ENCODE peak calls at places on chromosome 4, in six cellular contexts. One of them, this sample, is unnamed.

GRCh38 chr4:72899214-72899613 is 170.3 kb downstream of the COX18 start:
- DNase-seq in neural crest cell: no peak
- DNase-seq in mucosa of descending colon: no peak
- DNase-seq in BJ: no peak
- DNase-seq in lower leg skin: no peak
- DNase-seq in nephron progenitor cell: no peak
- DNase-seq in this sample: no peak

GRCh38 chr4:140135529-140136021 is 18.4 kb downstream of the MAML3 start:
- DNase-seq in neural crest cell: no peak
- DNase-seq in mucosa of descending colon: no peak
- DNase-seq in BJ: no peak
- DNase-seq in lower leg skin: no peak
- DNase-seq in nephron progenitor cell: no peak
- DNase-seq in this sample: no peak

GRCh38 chr4:55733874-55734437 is 85.6 kb upstream of the EXOC1L start:
- DNase-seq in neural crest cell: no peak
- DNase-seq in mucosa of descending colon: peak
- DNase-seq in BJ: no peak
- DNase-seq in lower leg skin: peak
- DNase-seq in nephron progenitor cell: no peak
- DNase-seq in this sample: no peak

GRCh38 chr4:114384629-114385028 is 214.0 kb upstream of the UGT8 start:
- DNase-seq in neural crest cell: no peak
- DNase-seq in mucosa of descending colon: peak
- DNase-seq in BJ: no peak
- DNase-seq in lower leg skin: no peak
- DNase-seq in nephron progenitor cell: no peak
- DNase-seq in this sample: no peak

GRCh38 chr4:105246712-105247111 is 100.0 kb downstream of the TET2 start:
- DNase-seq in neural crest cell: no peak
- DNase-seq in mucosa of descending colon: no peak
- DNase-seq in BJ: peak
- DNase-seq in lower leg skin: no peak
- DNase-seq in nephron progenitor cell: no peak
- DNase-seq in this sample: no peak

GRCh38 chr4:147933316-147933715 is 201.4 kb downstream of the ARHGAP10 start:
- DNase-seq in neural crest cell: no peak
- DNase-seq in mucosa of descending colon: peak
- DNase-seq in BJ: no peak
- DNase-seq in lower leg skin: no peak
- DNase-seq in nephron progenitor cell: no peak
- DNase-seq in this sample: no peak

GRCh38 chr4:96598465-96598864 is 758.6 kb downstream of the PDHA2 start:
- DNase-seq in neural crest cell: no peak
- DNase-seq in mucosa of descending colon: no peak
- DNase-seq in BJ: no peak
- DNase-seq in lower leg skin: no peak
- DNase-seq in nephron progenitor cell: no peak
- DNase-seq in this sample: no peak

GRCh38 chr4:51885371-51885770 is 42.4 kb downstream of the DCUN1D4 start:
- DNase-seq in neural crest cell: no peak
- DNase-seq in mucosa of descending colon: peak
- DNase-seq in BJ: no peak
- DNase-seq in lower leg skin: no peak
- DNase-seq in nephron progenitor cell: no peak
- DNase-seq in this sample: no peak

GRCh38 chr4:168527560-168527959 is 30.7 kb downstream of the PALLD start:
- DNase-seq in neural crest cell: no peak
- DNase-seq in mucosa of descending colon: no peak
- DNase-seq in BJ: no peak
- DNase-seq in lower leg skin: no peak
- DNase-seq in nephron progenitor cell: no peak
- DNase-seq in this sample: no peak

GRCh38 chr4:72714482-72715279 is 145.7 kb upstream of the ADAMTS3 start:
- DNase-seq in neural crest cell: no peak
- DNase-seq in mucosa of descending colon: no peak
- DNase-seq in BJ: no peak
- DNase-seq in lower leg skin: no peak
- DNase-seq in nephron progenitor cell: no peak
- DNase-seq in this sample: no peak

GRCh38 chr4:4899202-4899925 is 39.9 kb downstream of the MSX1 start:
- DNase-seq in neural crest cell: no peak
- DNase-seq in mucosa of descending colon: no peak
- DNase-seq in BJ: no peak
- DNase-seq in lower leg skin: peak
- DNase-seq in nephron progenitor cell: no peak
- DNase-seq in this sample: no peak
- TF ChIP-seq CTCF in neural crest cell: no peak
- TF ChIP-seq CTCF in mucosa of descending colon: no peak
- TF ChIP-seq CTCF in BJ: no peak
- TF ChIP-seq CTCF in lower leg skin: no peak
- TF ChIP-seq CTCF in nephron progenitor cell: no peak
- TF ChIP-seq CTCF in this sample: no peak

GRCh38 chr4:71136071-71136470 is 142.6 kb downstream of the DCK start:
- DNase-seq in neural crest cell: no peak
- DNase-seq in mucosa of descending colon: no peak
- DNase-seq in BJ: no peak
- DNase-seq in lower leg skin: no peak
- DNase-seq in nephron progenitor cell: no peak
- DNase-seq in this sample: no peak

GRCh38 chr4:71126719-71127118 is 133.3 kb downstream of the DCK start:
- DNase-seq in neural crest cell: no peak
- DNase-seq in mucosa of descending colon: peak
- DNase-seq in BJ: peak
- DNase-seq in lower leg skin: no peak
- DNase-seq in nephron progenitor cell: no peak
- DNase-seq in this sample: no peak

GRCh38 chr4:71132486-71132885 is 139.0 kb downstream of the DCK start:
- DNase-seq in neural crest cell: no peak
- DNase-seq in mucosa of descending colon: no peak
- DNase-seq in BJ: no peak
- DNase-seq in lower leg skin: no peak
- DNase-seq in nephron progenitor cell: no peak
- DNase-seq in this sample: no peak

GRCh38 chr4:71133491-71133890 is 140.0 kb downstream of the DCK start:
- DNase-seq in neural crest cell: no peak
- DNase-seq in mucosa of descending colon: no peak
- DNase-seq in BJ: no peak
- DNase-seq in lower leg skin: no peak
- DNase-seq in nephron progenitor cell: no peak
- DNase-seq in this sample: no peak

DNA sequence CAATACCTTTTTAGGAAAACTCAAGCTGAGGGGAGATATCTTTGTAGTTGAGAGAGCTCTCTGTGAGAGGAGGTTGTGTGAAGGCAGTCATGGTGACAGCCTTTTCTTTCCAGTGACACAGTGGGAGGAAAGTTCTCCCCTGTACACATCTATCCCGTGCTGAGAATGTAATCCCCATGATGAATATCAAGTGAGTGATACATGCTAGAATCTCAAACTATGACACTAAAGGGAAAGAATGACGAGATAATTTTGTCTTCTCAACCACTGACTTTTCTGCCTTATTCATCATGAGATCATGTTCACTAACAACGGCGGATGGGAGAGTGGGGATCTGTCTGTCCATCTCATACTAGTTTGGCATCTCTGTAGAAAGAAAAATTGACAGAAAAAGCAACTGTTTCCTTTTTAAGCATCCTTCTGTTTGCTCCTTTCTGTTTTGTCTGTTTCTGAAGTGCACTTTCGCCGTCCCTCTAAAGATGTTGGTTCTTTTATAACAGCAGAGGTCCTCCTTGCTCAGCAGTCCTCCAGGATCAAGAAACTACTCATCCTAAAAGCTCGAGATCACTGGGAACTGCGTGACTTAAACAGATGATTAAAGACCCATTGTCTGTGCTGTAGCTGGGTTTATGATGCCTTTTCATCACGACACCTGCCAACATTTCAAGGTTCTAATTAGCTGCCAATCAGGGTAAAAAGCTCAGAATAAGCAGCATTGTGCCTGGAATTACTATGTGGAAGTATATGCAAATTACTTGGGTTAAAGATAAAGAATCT is 137.6 kb downstream of the DCK start:
- DNase-seq in neural crest cell: no peak
- DNase-seq in mucosa of descending colon: no peak
- DNase-seq in BJ: peak
- DNase-seq in lower leg skin: no peak
- DNase-seq in nephron progenitor cell: no peak
- DNase-seq in this sample: no peak
- TF ChIP-seq CTCF in neural crest cell: no peak
- TF ChIP-seq CTCF in mucosa of descending colon: no peak
- TF ChIP-seq CTCF in BJ: peak
- TF ChIP-seq CTCF in lower leg skin: no peak
- TF ChIP-seq CTCF in nephron progenitor cell: no peak
- TF ChIP-seq CTCF in this sample: peak

GRCh38 chr4:75398501-75398900 is 115.7 kb downstream of the RCHY1 start:
- DNase-seq in neural crest cell: no peak
- DNase-seq in mucosa of descending colon: no peak
- DNase-seq in BJ: no peak
- DNase-seq in lower leg skin: no peak
- DNase-seq in nephron progenitor cell: no peak
- DNase-seq in this sample: no peak
- TF ChIP-seq CTCF in neural crest cell: no peak
- TF ChIP-seq CTCF in mucosa of descending colon: no peak
- TF ChIP-seq CTCF in BJ: no peak
- TF ChIP-seq CTCF in lower leg skin: no peak
- TF ChIP-seq CTCF in nephron progenitor cell: no peak
- TF ChIP-seq CTCF in this sample: no peak

DNA sequence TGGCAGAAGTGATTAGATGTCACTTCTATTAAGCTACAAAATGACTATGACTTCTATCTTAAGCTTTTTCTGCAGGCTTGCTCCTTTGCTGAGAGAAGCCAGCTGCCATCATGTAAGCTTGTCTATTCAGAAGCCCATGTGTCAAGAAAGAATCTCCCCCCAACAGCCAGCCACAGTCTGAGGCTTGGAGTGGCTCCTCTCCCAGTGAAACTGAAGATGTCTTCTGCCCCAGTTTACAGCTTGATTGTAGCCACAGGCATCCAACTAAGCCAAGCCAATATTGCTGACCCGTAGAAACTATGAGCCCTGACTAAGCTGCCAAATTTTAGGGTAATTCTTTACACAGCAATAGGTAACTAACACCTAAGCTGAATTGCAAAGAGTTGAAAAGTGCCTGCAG is 26.7 kb upstream of the SLC10A7 start:
- DNase-seq in neural crest cell: no peak
- DNase-seq in mucosa of descending colon: no peak
- DNase-seq in BJ: no peak
- DNase-seq in lower leg skin: no peak
- DNase-seq in nephron progenitor cell: no peak
- DNase-seq in this sample: no peak
- TF ChIP-seq CTCF in neural crest cell: no peak
- TF ChIP-seq CTCF in mucosa of descending colon: no peak
- TF ChIP-seq CTCF in BJ: no peak
- TF ChIP-seq CTCF in lower leg skin: no peak
- TF ChIP-seq CTCF in nephron progenitor cell: no peak
- TF ChIP-seq CTCF in this sample: no peak

GRCh38 chr4:41215969-41216293 is 1.6 kb upstream of the APBB2 start:
- DNase-seq in neural crest cell: no peak
- DNase-seq in mucosa of descending colon: no peak
- DNase-seq in BJ: no peak
- DNase-seq in lower leg skin: no peak
- DNase-seq in nephron progenitor cell: no peak
- DNase-seq in this sample: no peak

GRCh38 chr4:41213563-41214157 is 682 bp downstream of the APBB2 start:
- DNase-seq in neural crest cell: peak
- DNase-seq in mucosa of descending colon: peak
- DNase-seq in BJ: no peak
- DNase-seq in lower leg skin: peak
- DNase-seq in nephron progenitor cell: peak
- DNase-seq in this sample: no peak

GRCh38 chr4:41212221-41213203 is 1.8 kb downstream of the APBB2 start:
- DNase-seq in neural crest cell: no peak
- DNase-seq in mucosa of descending colon: peak
- DNase-seq in BJ: no peak
- DNase-seq in lower leg skin: no peak
- DNase-seq in nephron progenitor cell: no peak
- DNase-seq in this sample: no peak

GRCh38 chr4:41215155-41215554 is 813 bp upstream of the APBB2 start:
- DNase-seq in neural crest cell: no peak
- DNase-seq in mucosa of descending colon: peak
- DNase-seq in BJ: no peak
- DNase-seq in lower leg skin: no peak
- DNase-seq in nephron progenitor cell: no peak
- DNase-seq in this sample: no peak

GRCh38 chr4:41214158-41215146 is at the start of gene APBB2:
- DNase-seq in neural crest cell: peak
- DNase-seq in mucosa of descending colon: peak
- DNase-seq in BJ: no peak
- DNase-seq in lower leg skin: peak
- DNase-seq in nephron progenitor cell: peak
- DNase-seq in this sample: peak
- TF ChIP-seq CTCF in neural crest cell: peak
- TF ChIP-seq CTCF in mucosa of descending colon: peak
- TF ChIP-seq CTCF in BJ: peak
- TF ChIP-seq CTCF in lower leg skin: no peak
- TF ChIP-seq CTCF in nephron progenitor cell: peak
- TF ChIP-seq CTCF in this sample: peak

GRCh38 chr4:119039779-119040178 is 95.9 kb upstream of the MYOZ2 start:
- DNase-seq in neural crest cell: no peak
- DNase-seq in mucosa of descending colon: no peak
- DNase-seq in BJ: no peak
- DNase-seq in lower leg skin: no peak
- DNase-seq in nephron progenitor cell: no peak
- DNase-seq in this sample: no peak
- TF ChIP-seq CTCF in neural crest cell: peak
- TF ChIP-seq CTCF in mucosa of descending colon: no peak
- TF ChIP-seq CTCF in BJ: peak
- TF ChIP-seq CTCF in lower leg skin: no peak
- TF ChIP-seq CTCF in nephron progenitor cell: no peak
- TF ChIP-seq CTCF in this sample: peak

DNA sequence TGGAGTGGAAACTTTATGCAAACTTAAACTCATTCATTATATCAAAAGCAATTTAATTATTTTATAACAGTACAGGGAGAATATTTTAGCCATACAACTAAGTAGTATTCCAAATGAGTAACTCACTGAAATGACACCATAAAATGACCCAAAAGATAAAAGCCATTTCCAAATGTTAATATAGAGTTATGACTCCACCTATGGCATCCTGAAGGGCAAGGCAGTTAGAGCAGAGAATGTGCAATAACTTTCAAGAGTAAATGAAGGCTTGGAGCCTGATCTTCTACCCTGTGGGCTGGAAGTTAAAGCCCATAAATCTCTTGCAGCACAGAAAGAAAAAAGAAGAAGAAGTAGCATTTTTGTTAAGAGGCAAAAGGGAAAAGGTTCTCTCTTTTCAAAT is 176.2 kb upstream of the SLIT2 start:
- DNase-seq in neural crest cell: no peak
- DNase-seq in mucosa of descending colon: no peak
- DNase-seq in BJ: no peak
- DNase-seq in lower leg skin: no peak
- DNase-seq in nephron progenitor cell: no peak
- DNase-seq in this sample: no peak
- TF ChIP-seq CTCF in neural crest cell: no peak
- TF ChIP-seq CTCF in mucosa of descending colon: no peak
- TF ChIP-seq CTCF in BJ: no peak
- TF ChIP-seq CTCF in lower leg skin: no peak
- TF ChIP-seq CTCF in nephron progenitor cell: no peak
- TF ChIP-seq CTCF in this sample: no peak